ENCODE peak calls at places on chromosomes 12 and 14, in eight cellular contexts. L is astrocyte of the spinal cord; Q is BE2C; U is CD8-positive, alpha-beta T cell; P is AG10803; E is cardiac fibroblast; G is uterus; F is tibial artery. J is an unnamed sample.

GRCh38 chr14:68623828-68624227 is 169.0 kb downstream of the ZFP36L1 start:
- DNase-seq in L (peak; percentile 28), Q (no peak), U (no peak), P (no peak), E (no peak), G (peak; percentile 22), F (no peak), J (no peak)

GRCh38 chr12:84375472-84375871 is 537.1 kb downstream of the SLC6A15 start:
- DNase-seq in L (peak; percentile 3), Q (no peak), U (no peak), P (no peak), E (no peak), G (no peak), F (no peak), J (peak; percentile 1)

GRCh38 chr12:76197283-76197682 is 112.8 kb upstream of the NAP1L1 start:
- DNase-seq in L (no peak), Q (no peak), U (no peak), P (no peak), E (no peak), G (no peak), F (no peak), J (no peak)

GRCh38 chr12:121248611-121249010 is 38.7 kb downstream of the P2RX4 start:
- DNase-seq in L (no peak), Q (no peak), U (no peak), P (no peak), E (no peak), G (no peak), F (no peak), J (no peak)

GRCh38 chr12:116924558-116925453 is 14.1 kb downstream of the FBXW8 start:
- DNase-seq in L (peak; percentile 81), Q (no peak), U (peak; percentile 4), P (peak; percentile 74), E (peak; percentile 84), G (no peak), F (no peak), J (no peak)

GRCh38 chr12:16324300-16324699 is 23.1 kb upstream of the MGST1 start:
- DNase-seq in L (no peak), Q (no peak), U (no peak), P (no peak), E (no peak), G (no peak), F (no peak), J (no peak)

GRCh38 chr12:50024804-50025186 is 499 bp downstream of the RACGAP1 start:
- DNase-seq in L (no peak), Q (peak; percentile 21), U (no peak), P (no peak), E (peak; percentile 21), G (no peak), F (no peak), J (no peak)

GRCh38 chr14:60657609-60657983 is 8.3 kb upstream of the SIX1 start:
- DNase-seq in L (no peak), Q (no peak), U (no peak), P (no peak), E (no peak), G (no peak), F (no peak), J (no peak)

GRCh38 chr14:89957791-89958190 is 2.1 kb downstream of the TDP1 start:
- DNase-seq in L (no peak), Q (no peak), U (no peak), P (no peak), E (no peak), G (no peak), F (no peak), J (no peak)

DNA sequence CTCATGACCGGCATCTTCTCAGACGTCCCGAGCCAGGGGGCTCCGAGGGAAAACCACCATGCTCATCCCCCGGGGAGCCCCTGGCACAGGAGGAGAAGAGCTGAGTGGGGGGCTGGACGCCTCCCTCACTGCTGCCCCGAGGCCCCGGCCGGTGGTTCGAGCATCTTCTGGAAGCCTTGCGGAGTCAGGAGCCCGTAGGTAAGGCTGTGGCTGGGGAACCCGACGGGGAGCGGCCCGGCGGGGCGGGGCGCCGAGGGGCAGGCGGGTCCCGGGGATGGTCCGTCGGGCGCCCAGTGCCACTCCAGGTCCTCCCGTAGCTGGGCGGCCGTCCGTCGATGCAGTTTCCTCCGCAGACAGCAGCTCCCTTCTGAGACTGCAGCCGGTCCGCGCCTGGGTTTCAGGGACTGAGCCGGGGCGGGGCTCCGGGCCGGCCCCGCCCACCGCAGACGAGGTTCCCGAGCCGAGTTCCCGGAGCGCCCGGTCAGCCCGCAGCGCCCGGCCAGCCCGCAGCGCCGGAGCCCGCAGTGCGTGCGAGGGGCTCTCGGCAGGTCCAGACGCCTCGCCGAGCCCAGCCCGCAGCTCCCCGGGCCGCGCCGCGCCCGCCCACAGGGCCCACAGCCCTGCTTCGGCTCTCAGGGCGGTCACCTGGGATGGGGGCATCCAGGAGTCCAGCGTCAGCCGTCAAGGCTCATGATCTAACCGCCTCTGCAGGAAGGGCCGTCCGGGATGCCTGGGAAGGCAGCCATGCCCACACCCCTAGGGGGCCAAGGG is at the start of gene PGF:
- DNase-seq in L (peak; percentile 30), Q (peak; percentile 86), U (no peak), P (peak; percentile 40), E (peak; percentile 44), G (peak; percentile 53), F (peak; percentile 67), J (no peak)
- H3K4me3 ChIP-seq in L (peak within 1 kb of the TSS; percentile 59), Q (peak within 1 kb of the TSS; percentile 82), U (peak within 1 kb of the TSS; percentile 50), P (peak within 1 kb of the TSS; percentile 67), E (peak within 1 kb of the TSS; percentile 42), G (peak within 1 kb of the TSS; percentile 40), F (peak within 1 kb of the TSS; percentile 69), J (peak within 1 kb of the TSS; percentile 36)

GRCh38 chr14:105711058-105711620 is 184.8 kb downstream of the TMEM121 start:
- DNase-seq in L (no peak), Q (peak; percentile 63), U (no peak), P (no peak), E (no peak), G (no peak), F (no peak), J (no peak)
- H3K4me3 ChIP-seq in L (no peak overlapping the region), Q (no peak overlapping the region), U (no peak overlapping the region), P (no peak overlapping the region), E (no peak overlapping the region), G (no peak overlapping the region), F (no peak overlapping the region), J (no peak overlapping the region)

GRCh38 chr14:76329150-76329881 is 46.6 kb upstream of the ESRRB start:
- DNase-seq in L (no peak), Q (no peak), U (no peak), P (no peak), E (no peak), G (no peak), F (no peak), J (no peak)
- H3K4me3 ChIP-seq in L (no peak overlapping the region), Q (no peak overlapping the region), U (no peak overlapping the region), P (no peak overlapping the region), E (no peak overlapping the region), G (no peak overlapping the region), F (no peak overlapping the region), J (no peak overlapping the region)

DNA sequence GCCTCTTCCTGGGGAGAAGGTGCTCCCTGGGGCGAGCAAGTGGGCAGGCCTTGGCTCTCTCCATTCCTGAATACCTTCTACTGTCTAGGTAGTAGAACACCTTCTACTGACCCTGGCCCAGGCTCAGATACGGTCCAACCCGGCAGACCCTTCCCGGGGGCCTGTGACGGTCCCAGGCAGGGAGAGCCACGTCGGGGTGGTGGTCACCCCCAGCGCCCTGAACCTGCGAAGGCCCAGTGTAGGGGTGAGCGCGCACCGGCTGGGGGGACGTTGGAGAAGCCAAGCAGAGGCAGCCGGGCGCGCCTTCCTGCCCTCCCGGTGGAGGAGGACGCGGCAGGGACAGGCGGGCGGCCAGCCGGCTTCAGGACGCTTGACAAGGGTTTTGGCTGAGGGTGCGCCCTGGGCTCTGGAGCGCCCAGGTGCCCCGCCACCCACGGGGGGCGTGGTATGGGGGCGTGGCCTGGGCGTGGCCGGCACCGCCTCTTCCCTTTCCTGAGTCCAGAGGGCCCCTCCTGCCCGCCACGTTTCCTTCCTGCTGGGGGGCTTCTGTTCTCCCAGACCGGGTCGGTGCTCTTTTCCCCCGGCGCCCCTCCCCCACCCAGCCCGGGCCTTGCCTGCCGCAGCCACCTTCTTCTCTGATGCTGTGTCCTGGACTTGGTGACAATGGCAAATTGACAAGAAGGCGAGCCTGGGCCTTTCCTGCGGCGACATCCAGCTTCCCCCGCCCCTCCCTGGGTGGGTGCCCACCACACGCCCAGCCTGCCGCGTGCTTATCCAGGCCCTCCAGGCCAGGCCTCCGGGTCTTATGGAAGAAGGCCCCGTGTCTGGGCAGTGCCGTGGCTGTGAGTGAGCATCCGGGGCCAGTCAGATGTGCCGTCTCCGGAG is 24.5 kb upstream of the PPP1R13B start:
- DNase-seq in L (no peak), Q (no peak), U (peak; percentile 42), P (no peak), E (no peak), G (no peak), F (no peak), J (no peak)
- H3K4me3 ChIP-seq in L (peak overlapping the region; percentile 12), Q (no peak overlapping the region), U (peak overlapping the region; percentile 46), P (peak overlapping the region; percentile 18), E (peak overlapping the region; percentile 15), G (no peak overlapping the region), F (peak overlapping the region; percentile 40), J (no peak overlapping the region)

DNA sequence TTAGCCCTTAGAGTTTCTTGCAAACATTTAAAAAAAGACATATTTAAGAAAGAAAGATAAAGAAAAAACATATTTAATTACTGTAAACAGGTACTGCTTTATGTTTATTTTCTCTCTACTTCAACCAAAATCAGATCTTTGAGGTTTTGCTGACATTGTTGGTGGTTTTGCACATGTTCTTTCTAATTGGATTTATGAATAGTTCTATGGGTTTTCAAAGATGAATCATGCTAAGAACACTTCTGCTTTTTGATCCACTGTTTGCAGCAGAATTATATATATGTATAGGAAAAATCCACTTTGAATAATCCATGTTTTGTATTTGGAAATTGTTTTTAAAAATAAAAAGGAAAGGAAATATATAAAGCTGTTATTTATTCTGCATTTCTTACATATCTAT is 78.4 kb downstream of the FRMD6 start:
- DNase-seq in L (no peak), Q (no peak), U (no peak), P (no peak), E (peak; percentile 3), G (no peak), F (no peak), J (no peak)
- H3K4me3 ChIP-seq in L (no peak overlapping the region), Q (no peak overlapping the region), U (no peak overlapping the region), P (no peak overlapping the region), E (no peak overlapping the region), G (no peak overlapping the region), F (no peak overlapping the region), J (no peak overlapping the region)

DNA sequence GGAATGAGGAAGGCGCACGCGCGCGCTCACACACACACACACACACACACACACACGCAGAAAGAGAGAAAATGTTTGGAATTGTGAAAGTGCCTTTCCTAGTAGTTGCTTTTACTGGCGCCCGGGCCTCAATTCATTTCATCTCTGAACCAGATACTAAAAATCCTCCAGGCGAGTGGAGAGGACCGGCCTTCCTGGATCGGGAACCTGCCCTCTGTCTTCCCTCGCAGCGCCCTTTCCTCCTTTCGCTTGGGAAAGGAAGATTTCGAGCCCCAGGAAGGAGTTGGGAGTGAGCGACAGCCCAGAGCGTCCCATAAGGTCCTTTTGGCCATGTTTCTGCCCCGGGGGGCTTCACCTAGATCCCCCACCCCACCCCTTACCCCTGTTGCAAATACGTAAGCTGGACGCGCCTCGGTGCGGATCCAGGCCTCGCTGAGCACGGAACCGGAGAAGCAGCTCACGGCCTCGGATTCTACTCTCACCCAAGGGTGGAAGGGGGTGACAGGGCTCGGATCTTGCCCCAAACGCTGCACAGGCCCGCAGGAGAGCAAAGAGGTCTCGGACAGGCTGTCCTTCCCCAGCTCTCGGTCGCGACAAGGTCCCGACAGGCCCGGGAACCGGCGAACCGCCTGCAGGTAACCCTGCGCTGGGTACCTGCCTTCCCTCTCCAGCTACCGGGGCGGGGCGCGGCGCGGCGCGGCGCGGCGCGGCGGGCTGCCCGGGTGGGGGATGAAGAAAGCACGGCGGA is 8.0 kb upstream of the TBX3 start:
- DNase-seq in L (no peak), Q (no peak), U (no peak), P (no peak), E (no peak), G (no peak), F (no peak), J (no peak)
- H3K4me3 ChIP-seq in L (peak overlapping the region; percentile 36), Q (no peak overlapping the region), U (no peak overlapping the region), P (peak overlapping the region; percentile 72), E (peak overlapping the region; percentile 36), G (peak overlapping the region; percentile 43), F (peak overlapping the region; percentile 32), J (peak overlapping the region; percentile 65)